ENCODE peak calls at places on chromosomes 1 and 21, in five cellular contexts. M is Calu3, O is AG10803, Y is lower lobe of right lung, U is right atrium auricular region. V is an unnamed sample.

GRCh38 chr1:93715529-93716126 is 34.0 kb upstream of the BCAR3 start:
- DNase-seq in M (no peak), O (no peak), Y (no peak), U (no peak), V (no peak)

GRCh38 chr1:182389619-182390047 is 2.0 kb downstream of the GLUL start:
- DNase-seq in M (no peak), O (peak), Y (peak), U (no peak), V (no peak)

GRCh38 chr1:67847466-67847865 is 14.2 kb upstream of the GNG12 start:
- DNase-seq in M (no peak), O (no peak), Y (no peak), U (no peak), V (no peak)

GRCh38 chr1:232912845-232913580 is 37.4 kb upstream of the NTPCR start:
- DNase-seq in M (no peak), O (no peak), Y (no peak), U (no peak), V (peak)

GRCh38 chr1:201016943-201017827 is 6.3 kb downstream of the KIF21B start:
- DNase-seq in M (no peak), O (no peak), Y (peak), U (no peak), V (no peak)

GRCh38 chr1:76949503-76949902 is 82.2 kb downstream of the ST6GALNAC5 start:
- DNase-seq in M (no peak), O (peak), Y (no peak), U (no peak), V (no peak)

GRCh38 chr1:180268556-180269044 is 38.5 kb downstream of the LHX4 start:
- DNase-seq in M (no peak), O (no peak), Y (no peak), U (peak), V (no peak)

GRCh38 chr21:46121286-46122221 is 23.6 kb downstream of the COL6A2 start:
- DNase-seq in M (no peak), O (no peak), Y (peak), U (no peak), V (peak)

GRCh38 chr21:42343556-42343955 is 7.2 kb downstream of the TFF2 start:
- DNase-seq in M (no peak), O (no peak), Y (no peak), U (no peak), V (no peak)

GRCh38 chr1:12327566-12327965 is 97.7 kb downstream of the VPS13D start:
- DNase-seq in M (no peak), O (no peak), Y (no peak), U (no peak), V (no peak)

GRCh38 chr21:25995283-25995682 is 175.3 kb downstream of the APP start:
- DNase-seq in M (no peak), O (no peak), Y (no peak), U (no peak), V (no peak)

GRCh38 chr21:45450741-45451740 is 46.1 kb downstream of the COL18A1 start:
- DNase-seq in M (no peak), O (no peak), Y (no peak), U (no peak), V (peak)

GRCh38 chr1:93578433-93578830 is 103.2 kb downstream of the BCAR3 start:
- DNase-seq in M (no peak), O (no peak), Y (no peak), U (peak), V (no peak)

GRCh38 chr1:12342261-12343003 is 112.6 kb downstream of the VPS13D start:
- DNase-seq in M (peak), O (no peak), Y (no peak), U (no peak), V (no peak)

GRCh38 chr1:201721131-201722049 is 107.6 kb upstream of the IPO9 start:
- DNase-seq in M (no peak), O (peak), Y (no peak), U (no peak), V (no peak)

GRCh38 chr1:182143825-182144661 is 82.5 kb upstream of the ZNF648 start:
- DNase-seq in M (peak), O (peak), Y (peak), U (peak), V (peak)

GRCh38 chr1:204511366-204511765 is 4.8 kb upstream of the MDM4 start:
- DNase-seq in M (no peak), O (no peak), Y (no peak), U (no peak), V (no peak)

GRCh38 chr1:175232335-175232734 is 39.8 kb upstream of the KIAA0040 start:
- DNase-seq in M (no peak), O (no peak), Y (no peak), U (no peak), V (no peak)

GRCh38 chr1:24294757-24295371 is 24.3 kb upstream of the GRHL3 start:
- DNase-seq in M (no peak), O (peak), Y (peak), U (peak), V (peak)
- TF ChIP-seq CTCF in M (no peak), O (peak), Y (peak), U (no peak), V (no peak)

GRCh38 chr1:226181996-226182714 is 4.4 kb downstream of the ACBD3 start:
- DNase-seq in M (peak), O (peak), Y (peak), U (peak), V (peak)

GRCh38 chr1:226187019-226187322 is 430 bp upstream of the ACBD3 start:
- DNase-seq in M (no peak), O (no peak), Y (no peak), U (no peak), V (no peak)

GRCh38 chr1:226187380-226187779 is 839 bp upstream of the ACBD3 start:
- DNase-seq in M (no peak), O (no peak), Y (no peak), U (no peak), V (no peak)

GRCh38 chr1:226185153-226186036 is 1.1 kb downstream of the ACBD3 start:
- DNase-seq in M (no peak), O (peak), Y (no peak), U (no peak), V (no peak)

GRCh38 chr1:226186124-226187018 is at the start of gene ACBD3:
- DNase-seq in M (peak), O (peak), Y (peak), U (peak), V (peak)
- TF ChIP-seq CTCF in M (peak), O (no peak), Y (no peak), U (no peak), V (peak)

GRCh38 chr1:98985687-98986086 is 19.0 kb downstream of the PLPPR5 start:
- DNase-seq in M (no peak), O (no peak), Y (no peak), U (no peak), V (no peak)

GRCh38 chr1:98992844-98993243 is 11.8 kb downstream of the PLPPR5 start:
- DNase-seq in M (no peak), O (no peak), Y (no peak), U (no peak), V (no peak)

GRCh38 chr1:98988906-98989603 is 15.6 kb downstream of the PLPPR5 start:
- DNase-seq in M (no peak), O (no peak), Y (no peak), U (no peak), V (no peak)

DNA sequence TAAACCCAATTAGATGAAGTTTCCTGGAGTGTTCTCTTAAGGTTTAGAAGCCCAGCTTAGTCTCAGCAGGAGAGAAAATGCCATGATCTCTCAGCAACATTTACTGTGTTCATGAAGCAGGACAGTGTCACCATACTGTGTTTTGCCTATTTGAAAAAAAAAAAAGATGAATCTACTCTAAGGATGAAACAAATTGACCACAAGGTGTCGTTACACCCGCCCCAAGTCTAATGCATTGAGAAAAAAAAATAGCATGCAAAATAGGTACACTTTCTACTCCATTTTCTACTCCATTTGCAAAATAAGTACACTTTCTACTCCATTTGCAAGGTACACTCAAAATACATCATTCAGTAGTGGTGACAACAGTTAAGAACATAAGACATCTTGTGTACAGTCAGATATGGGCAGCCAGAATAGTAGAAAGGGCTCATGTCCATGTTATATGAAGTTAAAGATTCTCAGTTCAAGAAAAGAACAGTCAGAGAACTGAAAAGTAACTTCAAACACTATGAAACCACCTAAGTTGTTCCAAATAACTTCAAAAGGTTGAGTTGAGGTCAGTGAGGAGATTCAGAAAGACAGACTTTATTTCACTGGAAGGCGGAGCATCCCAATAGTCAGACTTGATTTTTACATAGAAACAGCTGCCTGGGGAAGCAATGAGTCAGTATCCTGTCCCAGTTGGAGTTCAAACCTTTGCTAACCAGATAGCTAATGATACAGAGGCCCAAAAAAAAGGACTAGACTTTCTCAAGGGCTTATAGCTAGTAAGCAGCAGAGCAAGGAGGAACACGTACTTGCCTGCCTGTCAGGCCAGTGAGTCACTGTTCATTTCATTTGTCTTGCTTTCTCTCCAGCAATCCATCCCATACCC is 13.3 kb downstream of the PLPPR5 start:
- DNase-seq in M (peak), O (peak), Y (no peak), U (no peak), V (no peak)
- TF ChIP-seq CTCF in M (no peak), O (no peak), Y (no peak), U (no peak), V (peak)

GRCh38 chr1:56564615-56565014 is 14.7 kb downstream of the PLPP3 start:
- DNase-seq in M (no peak), O (no peak), Y (no peak), U (no peak), V (no peak)

GRCh38 chr1:56563568-56563967 is 15.8 kb downstream of the PLPP3 start:
- DNase-seq in M (no peak), O (no peak), Y (no peak), U (no peak), V (no peak)

GRCh38 chr1:56566040-56566774 is 13.2 kb downstream of the PLPP3 start:
- DNase-seq in M (no peak), O (no peak), Y (no peak), U (no peak), V (no peak)

GRCh38 chr1:56569661-56570060 is 9.7 kb downstream of the PLPP3 start:
- DNase-seq in M (no peak), O (no peak), Y (no peak), U (no peak), V (no peak)

DNA sequence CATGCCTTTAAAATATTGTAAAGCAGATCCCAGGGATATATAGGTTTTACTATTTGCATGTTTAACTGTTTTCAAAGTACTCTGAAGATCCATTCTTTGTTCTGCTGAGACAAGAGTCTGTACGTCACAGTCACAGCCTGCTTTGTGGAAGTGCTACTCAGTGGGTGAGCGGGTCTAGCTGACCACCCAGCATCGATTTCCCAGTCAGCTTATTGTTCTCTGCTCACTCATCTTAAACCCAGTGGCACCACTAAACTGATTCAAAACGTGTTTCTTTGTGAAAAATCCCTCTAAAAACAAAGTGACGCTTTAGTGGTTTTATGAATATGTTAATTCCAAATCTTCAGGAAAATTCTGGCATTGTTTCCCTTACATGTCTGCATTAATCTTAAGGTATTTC is 12.4 kb downstream of the PLPP3 start:
- DNase-seq in M (no peak), O (no peak), Y (no peak), U (no peak), V (no peak)
- TF ChIP-seq CTCF in M (no peak), O (no peak), Y (no peak), U (no peak), V (no peak)

GRCh38 chr1:245085508-245086095 is 69.2 kb upstream of the KIF26B start:
- DNase-seq in M (no peak), O (peak), Y (no peak), U (no peak), V (no peak)
- TF ChIP-seq CTCF in M (no peak), O (peak), Y (no peak), U (no peak), V (no peak)

DNA sequence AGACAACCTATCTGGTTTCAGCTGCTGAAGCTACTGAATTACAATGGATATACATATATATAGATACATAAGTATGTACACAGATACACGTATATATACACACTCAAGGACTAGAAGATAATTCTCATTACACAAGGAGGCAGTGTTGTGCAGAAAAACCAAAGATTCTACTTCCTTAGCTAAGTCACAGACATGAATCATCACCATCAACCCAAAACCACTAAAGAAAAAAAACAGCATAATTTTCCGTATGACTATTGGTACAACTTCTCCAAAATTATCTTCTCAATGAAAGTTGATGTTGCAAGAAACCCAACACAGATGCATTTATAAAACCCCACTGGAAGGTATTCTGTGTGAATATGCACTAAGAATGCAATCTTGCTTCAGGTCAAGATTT is 36.8 kb upstream of the RPF1 start:
- DNase-seq in M (peak), O (peak), Y (no peak), U (no peak), V (no peak)
- TF ChIP-seq CTCF in M (no peak), O (peak), Y (peak), U (peak), V (peak)

GRCh38 chr1:25247024-25247828 is at the start of gene RSRP1:
- DNase-seq in M (peak), O (peak), Y (peak), U (peak), V (peak)

GRCh38 chr1:25245809-25246599 is 1.2 kb downstream of the RSRP1 start:
- DNase-seq in M (peak), O (peak), Y (no peak), U (no peak), V (no peak)

GRCh38 chr1:25245393-25245792 is 1.9 kb downstream of the RSRP1 start:
- DNase-seq in M (no peak), O (no peak), Y (no peak), U (no peak), V (no peak)

GRCh38 chr1:25246600-25247023 is 642 bp downstream of the RSRP1 start:
- DNase-seq in M (no peak), O (no peak), Y (no peak), U (no peak), V (peak)

DNA sequence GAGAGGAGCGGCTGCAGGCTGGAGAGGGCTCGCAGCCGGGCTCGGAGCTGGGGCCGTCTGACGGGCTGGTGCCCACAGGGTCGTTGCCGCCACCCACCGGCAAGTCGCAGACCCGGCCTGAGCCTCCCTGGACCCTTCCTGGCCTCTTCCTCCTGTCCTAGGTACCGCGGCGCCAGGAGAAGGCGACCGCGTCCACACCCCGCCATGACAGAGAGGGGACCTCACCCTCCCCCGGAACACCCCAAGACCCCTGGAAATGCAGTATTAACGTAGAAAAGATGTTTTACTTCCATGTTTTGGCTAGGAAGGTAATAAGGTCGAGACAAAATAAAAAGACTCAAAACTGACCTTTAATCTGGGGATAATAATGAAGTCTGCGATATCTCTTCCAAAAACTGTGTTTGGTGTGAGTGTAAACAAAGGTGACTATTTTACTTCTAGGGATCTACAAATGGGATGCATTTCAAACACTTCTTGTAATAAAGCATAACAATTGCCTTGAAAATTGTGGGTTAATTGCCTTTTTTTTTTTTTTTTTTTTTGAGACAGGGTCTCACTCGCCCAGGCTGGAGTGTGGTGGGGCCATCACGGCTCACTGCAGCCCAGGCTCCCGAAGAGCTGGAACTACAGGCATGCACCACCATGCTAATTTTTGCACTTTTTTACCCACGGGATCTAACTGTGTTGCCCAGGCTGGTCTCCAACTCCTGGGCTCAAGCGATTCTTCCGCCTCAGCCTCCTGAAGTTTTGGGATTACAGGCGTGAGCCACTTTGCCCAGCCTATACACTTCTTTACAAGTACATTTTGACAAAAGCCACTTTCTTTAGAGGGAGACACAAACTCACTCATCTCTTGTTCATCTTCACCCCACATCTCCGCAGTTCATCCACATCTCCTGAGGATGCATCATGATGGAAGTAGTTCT is 838 bp upstream of the RSRP1 start:
- DNase-seq in M (no peak), O (no peak), Y (no peak), U (no peak), V (no peak)
- TF ChIP-seq CTCF in M (no peak), O (peak), Y (peak), U (no peak), V (no peak)

DNA sequence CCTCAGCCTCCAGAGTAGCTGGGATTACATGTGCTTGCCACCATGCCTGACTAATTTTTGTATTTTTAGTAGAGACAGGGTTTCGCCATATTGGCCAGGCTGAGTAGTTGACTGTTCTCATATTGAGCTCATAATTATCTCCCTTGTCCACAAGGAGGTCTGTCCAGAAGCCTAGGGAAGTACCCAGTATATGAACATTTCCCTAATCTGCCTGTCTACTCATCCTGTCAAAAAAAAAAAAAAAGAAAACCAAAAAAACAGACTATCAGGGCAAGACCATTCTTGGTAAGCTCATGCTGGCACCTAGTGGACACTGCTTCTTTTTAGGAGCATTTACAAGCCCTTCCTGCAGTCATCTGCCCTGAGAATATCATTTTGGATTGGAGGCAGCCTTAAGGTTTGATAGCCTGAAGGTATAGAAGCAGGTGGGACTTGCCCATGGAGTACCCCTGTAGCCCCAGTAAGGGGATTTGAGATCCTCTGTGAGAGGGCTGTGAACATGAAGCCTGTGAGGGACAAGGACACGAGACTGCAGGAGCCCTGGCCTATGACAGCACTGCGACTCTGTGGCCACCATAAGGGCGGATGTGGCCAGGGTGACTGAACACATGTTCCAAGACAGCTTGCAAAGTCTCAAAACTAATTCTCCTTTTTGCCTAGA is 10.8 kb upstream of the DUSP12 start:
- DNase-seq in M (peak), O (peak), Y (peak), U (peak), V (peak)
- TF ChIP-seq CTCF in M (peak), O (peak), Y (peak), U (no peak), V (no peak)